ENCODE peak calls at places on chromosomes 1 and 21, in eight cellular contexts. One of them, this sample, is unnamed.

GRCh38 chr1:212651521-212651920 is 43.0 kb downstream of the ATF3 start:
- DNase-seq in prostate gland: no peak
- DNase-seq in heart left ventricle: no peak
- DNase-seq in adrenal gland: no peak
- DNase-seq in endothelial cell of umbilical vein: no peak
- DNase-seq in esophagus muscularis mucosa: no peak
- DNase-seq in ovary: no peak
- DNase-seq in IMR-90: peak; percentile 70
- DNase-seq in this sample: no peak

GRCh38 chr1:1160281-1160930 is 13.3 kb upstream of the TTLL10 start:
- DNase-seq in prostate gland: no peak
- DNase-seq in heart left ventricle: no peak
- DNase-seq in adrenal gland: no peak
- DNase-seq in endothelial cell of umbilical vein: no peak
- DNase-seq in esophagus muscularis mucosa: no peak
- DNase-seq in ovary: no peak
- DNase-seq in IMR-90: no peak
- DNase-seq in this sample: no peak

GRCh38 chr1:244801246-244801645 is 34.2 kb upstream of the COX20 start:
- DNase-seq in prostate gland: peak; percentile 8
- DNase-seq in heart left ventricle: no peak
- DNase-seq in adrenal gland: peak; percentile 51
- DNase-seq in endothelial cell of umbilical vein: peak; percentile 50
- DNase-seq in esophagus muscularis mucosa: no peak
- DNase-seq in ovary: no peak
- DNase-seq in IMR-90: peak; percentile 13
- DNase-seq in this sample: no peak

GRCh38 chr1:50251592-50252165 is 143.0 kb downstream of the ELAVL4 start:
- DNase-seq in prostate gland: no peak
- DNase-seq in heart left ventricle: no peak
- DNase-seq in adrenal gland: no peak
- DNase-seq in endothelial cell of umbilical vein: no peak
- DNase-seq in esophagus muscularis mucosa: no peak
- DNase-seq in ovary: no peak
- DNase-seq in IMR-90: no peak
- DNase-seq in this sample: no peak

GRCh38 chr1:218851601-218852000 is 322.1 kb upstream of the LYPLAL1 start:
- DNase-seq in prostate gland: no peak
- DNase-seq in heart left ventricle: no peak
- DNase-seq in adrenal gland: no peak
- DNase-seq in endothelial cell of umbilical vein: no peak
- DNase-seq in esophagus muscularis mucosa: no peak
- DNase-seq in ovary: no peak
- DNase-seq in IMR-90: peak; percentile 72
- DNase-seq in this sample: no peak

GRCh38 chr1:245606157-245606725 is 451.5 kb downstream of the KIF26B start:
- DNase-seq in prostate gland: no peak
- DNase-seq in heart left ventricle: peak; percentile 52
- DNase-seq in adrenal gland: no peak
- DNase-seq in endothelial cell of umbilical vein: no peak
- DNase-seq in esophagus muscularis mucosa: no peak
- DNase-seq in ovary: no peak
- DNase-seq in IMR-90: no peak
- DNase-seq in this sample: no peak

GRCh38 chr1:52192436-52192835 is 50.5 kb downstream of the ZFYVE9 start:
- DNase-seq in prostate gland: no peak
- DNase-seq in heart left ventricle: no peak
- DNase-seq in adrenal gland: no peak
- DNase-seq in endothelial cell of umbilical vein: no peak
- DNase-seq in esophagus muscularis mucosa: no peak
- DNase-seq in ovary: no peak
- DNase-seq in IMR-90: peak; percentile 18
- DNase-seq in this sample: no peak

GRCh38 chr1:201430790-201431189 is 9.3 kb upstream of the TNNI1 start:
- DNase-seq in prostate gland: no peak
- DNase-seq in heart left ventricle: no peak
- DNase-seq in adrenal gland: no peak
- DNase-seq in endothelial cell of umbilical vein: no peak
- DNase-seq in esophagus muscularis mucosa: no peak
- DNase-seq in ovary: no peak
- DNase-seq in IMR-90: no peak
- DNase-seq in this sample: no peak

GRCh38 chr1:161013104-161013590 is 7.8 kb downstream of the F11R start:
- DNase-seq in prostate gland: no peak
- DNase-seq in heart left ventricle: no peak
- DNase-seq in adrenal gland: no peak
- DNase-seq in endothelial cell of umbilical vein: no peak
- DNase-seq in esophagus muscularis mucosa: no peak
- DNase-seq in ovary: no peak
- DNase-seq in IMR-90: peak; percentile 21
- DNase-seq in this sample: no peak

GRCh38 chr1:9066945-9067807 is 2.3 kb downstream of the SLC2A5 start:
- DNase-seq in prostate gland: no peak
- DNase-seq in heart left ventricle: peak; percentile 70
- DNase-seq in adrenal gland: peak; percentile 88
- DNase-seq in endothelial cell of umbilical vein: peak; percentile 68
- DNase-seq in esophagus muscularis mucosa: no peak
- DNase-seq in ovary: peak; percentile 85
- DNase-seq in IMR-90: peak; percentile 91
- DNase-seq in this sample: no peak

DNA sequence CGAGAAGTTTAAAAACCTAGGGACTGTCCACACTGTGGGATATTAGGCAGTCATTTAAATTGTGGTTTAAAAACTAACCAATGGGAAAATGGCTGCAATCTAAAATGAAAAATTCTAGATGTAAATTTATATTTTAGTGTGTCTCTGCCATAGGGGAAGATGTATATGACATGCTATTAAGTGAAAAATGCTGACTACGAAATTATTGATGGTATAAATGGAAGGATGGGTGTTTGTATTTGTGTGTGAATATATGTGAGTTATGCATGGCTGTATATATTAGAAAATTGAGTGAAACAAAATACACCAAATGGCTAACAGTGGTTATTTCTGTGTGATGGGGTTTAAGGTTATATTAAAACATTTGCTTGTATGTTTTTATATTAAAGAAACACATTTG is 260.8 kb downstream of the AJAP1 start:
- DNase-seq in prostate gland: no peak
- DNase-seq in heart left ventricle: no peak
- DNase-seq in adrenal gland: no peak
- DNase-seq in endothelial cell of umbilical vein: no peak
- DNase-seq in esophagus muscularis mucosa: no peak
- DNase-seq in ovary: no peak
- DNase-seq in IMR-90: no peak
- DNase-seq in this sample: no peak
- TF ChIP-seq POLR2A in prostate gland: no peak
- TF ChIP-seq POLR2A in heart left ventricle: no peak
- TF ChIP-seq POLR2A in adrenal gland: no peak
- TF ChIP-seq POLR2A in endothelial cell of umbilical vein: no peak
- TF ChIP-seq POLR2A in esophagus muscularis mucosa: no peak
- TF ChIP-seq POLR2A in ovary: no peak
- TF ChIP-seq POLR2A in IMR-90: no peak
- TF ChIP-seq POLR2A in this sample: no peak

GRCh38 chr21:33327792-33328433 is 3.1 kb downstream of the IFNAR1 start:
- DNase-seq in prostate gland: no peak
- DNase-seq in heart left ventricle: no peak
- DNase-seq in adrenal gland: no peak
- DNase-seq in endothelial cell of umbilical vein: no peak
- DNase-seq in esophagus muscularis mucosa: no peak
- DNase-seq in ovary: no peak
- DNase-seq in IMR-90: no peak
- DNase-seq in this sample: no peak

GRCh38 chr21:33325222-33326067 is 675 bp downstream of the IFNAR1 start:
- DNase-seq in prostate gland: peak; percentile 65
- DNase-seq in heart left ventricle: peak; percentile 85
- DNase-seq in adrenal gland: peak; percentile 69
- DNase-seq in endothelial cell of umbilical vein: peak; percentile 76
- DNase-seq in esophagus muscularis mucosa: peak; percentile 94
- DNase-seq in ovary: peak; percentile 77
- DNase-seq in IMR-90: peak; percentile 75
- DNase-seq in this sample: peak; percentile 47

GRCh38 chr21:33327326-33327725 is 2.6 kb downstream of the IFNAR1 start:
- DNase-seq in prostate gland: no peak
- DNase-seq in heart left ventricle: no peak
- DNase-seq in adrenal gland: no peak
- DNase-seq in endothelial cell of umbilical vein: no peak
- DNase-seq in esophagus muscularis mucosa: no peak
- DNase-seq in ovary: no peak
- DNase-seq in IMR-90: no peak
- DNase-seq in this sample: no peak

GRCh38 chr21:33324311-33325221 is at the start of gene IFNAR1:
- DNase-seq in prostate gland: peak; percentile 97
- DNase-seq in heart left ventricle: peak; percentile 99
- DNase-seq in adrenal gland: peak; percentile 99
- DNase-seq in endothelial cell of umbilical vein: peak; percentile 98
- DNase-seq in esophagus muscularis mucosa: peak; percentile 100
- DNase-seq in ovary: peak; percentile 100
- DNase-seq in IMR-90: peak; percentile 98
- DNase-seq in this sample: peak; percentile 85
- TF ChIP-seq POLR2A in prostate gland: peak; percentile 96
- TF ChIP-seq POLR2A in heart left ventricle: no peak
- TF ChIP-seq POLR2A in adrenal gland: peak; percentile 85
- TF ChIP-seq POLR2A in endothelial cell of umbilical vein: peak; percentile 93
- TF ChIP-seq POLR2A in esophagus muscularis mucosa: no peak
- TF ChIP-seq POLR2A in ovary: peak; percentile 73
- TF ChIP-seq POLR2A in IMR-90: peak; percentile 71
- TF ChIP-seq POLR2A in this sample: peak; percentile 92

GRCh38 chr1:37811027-37811655 is 3.1 kb upstream of the YRDC start:
- DNase-seq in prostate gland: no peak
- DNase-seq in heart left ventricle: peak; percentile 69
- DNase-seq in adrenal gland: peak; percentile 57
- DNase-seq in endothelial cell of umbilical vein: peak; percentile 79
- DNase-seq in esophagus muscularis mucosa: no peak
- DNase-seq in ovary: peak; percentile 62
- DNase-seq in IMR-90: peak; percentile 76
- DNase-seq in this sample: peak; percentile 65

GRCh38 chr1:37807220-37807554 is 403 bp upstream of the C1orf122 start:
- DNase-seq in prostate gland: no peak
- DNase-seq in heart left ventricle: no peak
- DNase-seq in adrenal gland: no peak
- DNase-seq in endothelial cell of umbilical vein: no peak
- DNase-seq in esophagus muscularis mucosa: no peak
- DNase-seq in ovary: peak; percentile 47
- DNase-seq in IMR-90: no peak
- DNase-seq in this sample: no peak

GRCh38 chr1:37809942-37810341 is 1.9 kb upstream of the YRDC start:
- DNase-seq in prostate gland: no peak
- DNase-seq in heart left ventricle: no peak
- DNase-seq in adrenal gland: no peak
- DNase-seq in endothelial cell of umbilical vein: no peak
- DNase-seq in esophagus muscularis mucosa: no peak
- DNase-seq in ovary: no peak
- DNase-seq in IMR-90: no peak
- DNase-seq in this sample: no peak

GRCh38 chr1:37808369-37809319 is 636 bp upstream of the YRDC start:
- DNase-seq in prostate gland: peak; percentile 27
- DNase-seq in heart left ventricle: peak; percentile 76
- DNase-seq in adrenal gland: peak; percentile 81
- DNase-seq in endothelial cell of umbilical vein: peak; percentile 59
- DNase-seq in esophagus muscularis mucosa: peak; percentile 92
- DNase-seq in ovary: peak; percentile 74
- DNase-seq in IMR-90: peak; percentile 76
- DNase-seq in this sample: peak; percentile 91

DNA sequence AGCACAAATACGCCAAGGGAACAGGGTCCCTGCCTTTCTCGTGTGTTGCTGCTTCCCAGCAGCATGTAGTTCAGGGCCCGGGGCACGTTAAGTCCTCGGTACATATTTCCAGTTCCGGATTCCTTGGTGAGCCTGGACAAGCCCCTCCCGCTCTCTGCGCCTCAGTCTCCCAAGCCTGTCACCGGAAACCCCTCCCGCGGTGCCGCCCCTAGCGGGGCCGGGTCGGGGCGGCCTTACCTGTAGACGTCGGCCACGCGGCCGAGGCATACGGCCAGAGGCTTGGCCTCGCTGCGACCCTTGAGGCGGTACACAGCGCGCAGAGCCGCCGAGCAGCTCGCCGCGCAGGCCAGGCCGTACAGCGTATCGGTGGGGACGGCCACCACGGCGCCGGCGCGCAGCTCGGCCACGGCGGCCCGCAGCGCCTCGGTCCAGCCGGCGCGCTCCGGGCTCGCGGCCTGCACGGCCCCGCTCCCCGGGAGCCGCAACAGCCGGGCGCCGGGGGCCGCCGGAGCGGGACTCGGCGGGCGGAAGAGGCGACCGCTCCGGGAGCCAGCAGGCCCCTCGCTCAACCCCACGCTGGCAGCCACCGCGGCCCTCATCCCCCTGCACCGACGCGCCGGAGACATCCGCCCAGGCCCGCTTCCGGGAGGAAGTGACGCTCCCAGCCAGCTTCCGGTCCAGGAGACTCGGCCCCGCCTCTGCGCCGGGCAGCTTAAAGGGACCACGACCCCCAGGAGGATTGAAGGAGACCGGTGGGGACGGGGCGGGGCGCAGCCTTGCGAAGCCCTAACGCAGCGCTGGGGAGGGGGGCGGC is at the start of the genes C1orf122 and YRDC:
- DNase-seq in prostate gland: peak; percentile 91
- DNase-seq in heart left ventricle: peak; percentile 97
- DNase-seq in adrenal gland: peak; percentile 96
- DNase-seq in endothelial cell of umbilical vein: peak; percentile 93
- DNase-seq in esophagus muscularis mucosa: peak; percentile 98
- DNase-seq in ovary: peak; percentile 95
- DNase-seq in IMR-90: peak; percentile 92
- DNase-seq in this sample: peak; percentile 98
- TF ChIP-seq POLR2A in prostate gland: peak; percentile 50
- TF ChIP-seq POLR2A in heart left ventricle: no peak
- TF ChIP-seq POLR2A in adrenal gland: peak; percentile 84
- TF ChIP-seq POLR2A in endothelial cell of umbilical vein: no peak
- TF ChIP-seq POLR2A in esophagus muscularis mucosa: peak; percentile 84
- TF ChIP-seq POLR2A in ovary: peak; percentile 68
- TF ChIP-seq POLR2A in IMR-90: peak; percentile 92
- TF ChIP-seq POLR2A in this sample: peak; percentile 52

DNA sequence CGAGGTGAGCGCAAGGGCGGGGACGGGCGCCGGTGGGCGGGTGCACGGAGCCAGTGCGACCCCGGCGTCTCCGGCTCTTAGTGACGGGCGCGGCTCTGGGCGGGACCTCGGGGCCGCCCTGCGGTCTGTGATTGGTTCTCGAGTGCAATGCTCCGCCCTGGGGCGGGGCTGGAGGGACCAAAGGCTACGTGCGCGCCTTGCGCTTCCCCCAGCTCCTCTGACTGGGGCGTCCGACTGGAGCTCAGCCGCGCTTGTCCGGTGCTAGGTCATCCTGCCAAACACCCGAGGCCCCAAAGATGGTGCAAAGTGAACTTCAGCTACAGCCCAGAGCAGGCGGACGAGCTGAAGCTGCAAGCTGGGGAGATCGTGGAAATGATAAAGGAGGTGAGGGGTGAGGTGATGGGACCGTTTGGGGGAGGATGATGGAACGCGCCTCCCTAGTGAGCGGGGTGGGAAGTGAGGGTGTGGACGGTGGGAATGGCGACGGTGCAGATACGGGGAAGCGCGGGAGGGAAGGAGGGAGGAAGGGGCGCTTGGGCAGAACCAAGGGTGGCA is 811 bp downstream of the SH3D21 start:
- DNase-seq in prostate gland: peak; percentile 92
- DNase-seq in heart left ventricle: peak; percentile 96
- DNase-seq in adrenal gland: peak; percentile 92
- DNase-seq in endothelial cell of umbilical vein: peak; percentile 97
- DNase-seq in esophagus muscularis mucosa: peak; percentile 96
- DNase-seq in ovary: peak; percentile 95
- DNase-seq in IMR-90: peak; percentile 91
- DNase-seq in this sample: no peak
- TF ChIP-seq POLR2A in prostate gland: peak; percentile 88
- TF ChIP-seq POLR2A in heart left ventricle: peak; percentile 61
- TF ChIP-seq POLR2A in adrenal gland: peak; percentile 60
- TF ChIP-seq POLR2A in endothelial cell of umbilical vein: peak; percentile 95
- TF ChIP-seq POLR2A in esophagus muscularis mucosa: no peak
- TF ChIP-seq POLR2A in ovary: peak; percentile 47
- TF ChIP-seq POLR2A in IMR-90: peak; percentile 96
- TF ChIP-seq POLR2A in this sample: no peak

GRCh38 chr21:20301395-20301794 is 696.8 kb upstream of the NCAM2 start:
- DNase-seq in prostate gland: no peak
- DNase-seq in heart left ventricle: no peak
- DNase-seq in adrenal gland: no peak
- DNase-seq in endothelial cell of umbilical vein: no peak
- DNase-seq in esophagus muscularis mucosa: no peak
- DNase-seq in ovary: no peak
- DNase-seq in IMR-90: no peak
- DNase-seq in this sample: no peak
- TF ChIP-seq POLR2A in prostate gland: no peak
- TF ChIP-seq POLR2A in heart left ventricle: no peak
- TF ChIP-seq POLR2A in adrenal gland: no peak
- TF ChIP-seq POLR2A in endothelial cell of umbilical vein: no peak
- TF ChIP-seq POLR2A in esophagus muscularis mucosa: no peak
- TF ChIP-seq POLR2A in ovary: no peak
- TF ChIP-seq POLR2A in IMR-90: no peak
- TF ChIP-seq POLR2A in this sample: no peak

This sample was measured in H54.